ENCODE peak calls at places on chromosomes 2 and 18, in seven cellular contexts. R is WERI-Rb-1, G is adrenal gland, K is mammary epithelial cell, B is cardiac muscle cell, D is uterus, W is transverse colon. E is an unnamed sample.

GRCh38 chr2:166516712-166517303 is 22.8 kb upstream of the SCN7A start:
- DNase-seq in R (peak; percentile 42), G (no peak), K (peak; percentile 11), B (peak; percentile 62), D (peak; percentile 33), W (peak; percentile 14), E (peak; percentile 47)

GRCh38 chr2:57696016-57696415 is 350.6 kb upstream of the VRK2 start:
- DNase-seq in R (no peak), G (no peak), K (peak; percentile 62), B (no peak), D (no peak), W (no peak), E (peak; percentile 29)

GRCh38 chr2:216774180-216774579 is 78.8 kb upstream of the IGFBP5 start:
- DNase-seq in R (no peak), G (no peak), K (no peak), B (no peak), D (no peak), W (no peak), E (no peak)

GRCh38 chr2:176907341-176907740 is 305.3 kb upstream of the HNRNPA3 start:
- DNase-seq in R (no peak), G (no peak), K (no peak), B (no peak), D (no peak), W (no peak), E (no peak)

GRCh38 chr2:227503433-227504406 is 31.8 kb downstream of the AGFG1 start:
- DNase-seq in R (no peak), G (peak; percentile 87), K (peak; percentile 72), B (no peak), D (no peak), W (peak; percentile 60), E (no peak)

GRCh38 chr18:7572837-7573236 is 5.7 kb downstream of the PTPRM start:
- DNase-seq in R (no peak), G (no peak), K (no peak), B (no peak), D (no peak), W (no peak), E (no peak)

GRCh38 chr2:236217926-236218325 is 46.3 kb downstream of the ASB18 start:
- DNase-seq in R (no peak), G (no peak), K (no peak), B (no peak), D (no peak), W (no peak), E (no peak)

GRCh38 chr18:74708169-74708568 is 110.5 kb downstream of the ZNF407 start:
- DNase-seq in R (no peak), G (no peak), K (no peak), B (no peak), D (no peak), W (no peak), E (no peak)

GRCh38 chr2:47601518-47602015 is 181.4 kb upstream of the MSH6 start:
- DNase-seq in R (no peak), G (no peak), K (no peak), B (no peak), D (no peak), W (no peak), E (peak; percentile 51)

GRCh38 chr2:100126172-100126571 is 16.2 kb downstream of the AFF3 start:
- DNase-seq in R (peak; percentile 13), G (no peak), K (no peak), B (peak; percentile 59), D (no peak), W (no peak), E (no peak)

GRCh38 chr2:127024769-127025356 is 82.1 kb downstream of the BIN1 start:
- DNase-seq in R (peak; percentile 88), G (no peak), K (peak; percentile 28), B (peak; percentile 64), D (peak; percentile 42), W (peak; percentile 33), E (peak; percentile 83)

GRCh38 chr2:127023504-127023903 is 83.5 kb downstream of the BIN1 start:
- DNase-seq in R (no peak), G (no peak), K (no peak), B (no peak), D (no peak), W (no peak), E (no peak)

GRCh38 chr2:127027715-127028114 is 79.2 kb downstream of the BIN1 start:
- DNase-seq in R (no peak), G (no peak), K (no peak), B (no peak), D (no peak), W (no peak), E (no peak)

GRCh38 chr2:127022817-127023216 is 84.1 kb downstream of the BIN1 start:
- DNase-seq in R (no peak), G (no peak), K (no peak), B (no peak), D (no peak), W (no peak), E (no peak)

DNA sequence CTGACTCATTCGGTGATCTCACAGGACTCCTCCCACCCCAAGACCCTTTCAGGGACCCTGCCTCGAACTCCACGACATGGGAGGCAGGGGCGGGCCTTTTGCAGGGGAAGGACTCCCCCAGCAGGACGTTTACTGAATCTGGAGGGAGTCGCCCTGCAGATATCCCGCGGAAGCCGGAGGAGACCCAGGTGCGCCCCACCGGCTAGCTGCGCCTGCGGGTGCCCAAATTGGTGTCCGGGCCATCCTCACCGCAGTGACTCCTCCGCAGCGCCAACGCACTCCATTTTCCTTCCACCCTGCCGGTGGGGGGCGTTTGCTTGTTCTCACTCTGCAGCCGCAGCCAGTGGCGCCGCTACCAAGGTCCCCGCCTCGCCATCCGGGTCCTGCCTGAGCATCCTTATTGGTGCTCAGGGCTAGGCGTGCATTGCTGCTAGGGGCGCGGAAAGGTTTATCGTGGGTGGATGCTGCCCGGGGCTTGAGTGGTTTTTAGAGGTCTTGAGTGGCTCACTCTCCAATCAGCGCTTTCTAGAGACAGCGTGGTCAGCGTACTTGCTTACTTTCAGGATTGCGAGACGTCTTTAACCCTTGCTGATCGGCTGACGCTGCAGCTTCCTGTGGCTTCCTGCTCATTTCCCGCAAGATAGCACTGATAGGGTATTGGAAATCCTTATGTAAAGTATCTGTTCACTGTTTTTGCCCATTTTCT is 81.4 kb downstream of the BIN1 start:
- DNase-seq in R (peak; percentile 94), G (peak; percentile 74), K (peak; percentile 70), B (peak; percentile 91), D (peak; percentile 64), W (peak; percentile 78), E (peak; percentile 94)
- TF ChIP-seq CTCF in R (peak; percentile 63), G (no peak), K (peak; percentile 28), B (peak; percentile 53), D (peak; percentile 43), W (no peak), E (no peak)

DNA sequence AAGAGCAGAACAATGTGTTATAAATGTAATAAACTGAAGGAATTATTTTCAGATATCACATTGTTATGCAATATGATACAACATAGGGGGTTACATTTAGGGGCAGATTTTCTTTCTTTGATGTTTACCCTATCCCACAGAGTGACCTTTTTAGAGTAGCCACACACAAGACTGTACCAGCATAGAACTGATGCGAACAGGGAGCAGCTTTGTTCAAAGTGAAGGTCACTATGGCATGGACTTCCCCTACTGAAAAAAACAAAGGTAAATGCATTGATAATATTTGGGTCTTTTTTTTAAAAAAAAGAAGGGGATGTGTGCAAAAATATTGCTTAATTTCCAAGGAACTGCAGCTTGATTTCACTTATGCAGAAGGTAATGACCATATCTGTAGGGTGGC is 1354.9 kb downstream of the SUCLG1 start:
- DNase-seq in R (no peak), G (no peak), K (no peak), B (no peak), D (no peak), W (no peak), E (no peak)
- TF ChIP-seq CTCF in R (no peak), G (no peak), K (no peak), B (no peak), D (no peak), W (no peak), E (no peak)

GRCh38 chr2:152055366-152056108 is 43.3 kb downstream of the CACNB4 start:
- DNase-seq in R (peak; percentile 14), G (no peak), K (peak; percentile 63), B (no peak), D (no peak), W (no peak), E (no peak)

GRCh38 chr2:152050915-152051314 is 47.9 kb downstream of the CACNB4 start:
- DNase-seq in R (no peak), G (no peak), K (no peak), B (no peak), D (no peak), W (no peak), E (no peak)

GRCh38 chr2:152051373-152051893 is 47.4 kb downstream of the CACNB4 start:
- DNase-seq in R (no peak), G (no peak), K (no peak), B (no peak), D (no peak), W (no peak), E (no peak)

GRCh38 chr2:152056418-152056817 is 42.4 kb downstream of the CACNB4 start:
- DNase-seq in R (no peak), G (no peak), K (no peak), B (no peak), D (no peak), W (no peak), E (no peak)

DNA sequence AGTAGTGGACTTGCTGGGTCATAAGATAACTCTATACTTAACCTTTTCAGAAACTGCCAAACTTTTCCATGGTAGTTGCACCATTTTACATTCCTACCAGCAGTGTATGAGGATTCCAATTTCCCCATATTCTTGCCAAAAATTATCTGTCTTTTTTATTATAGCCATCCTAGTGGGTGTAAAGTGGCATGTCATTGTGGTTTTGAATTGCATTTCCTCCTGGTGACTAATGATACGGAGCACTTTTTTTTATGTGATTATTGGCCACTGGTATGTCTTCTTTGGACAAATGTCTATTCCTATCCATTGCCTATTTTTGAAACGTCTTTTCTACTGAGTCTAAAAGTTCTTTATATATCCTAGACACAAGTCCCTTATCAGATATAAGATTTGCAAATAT is 44.3 kb downstream of the CACNB4 start:
- DNase-seq in R (no peak), G (no peak), K (peak; percentile 66), B (no peak), D (no peak), W (no peak), E (no peak)
- TF ChIP-seq CTCF in R (no peak), G (no peak), K (peak; percentile 15), B (no peak), D (no peak), W (no peak), E (no peak)

GRCh38 chr2:85134255-85135065 is 1.3 kb downstream of the TCF7L1 start:
- DNase-seq in R (no peak), G (no peak), K (peak; percentile 27), B (peak; percentile 76), D (peak; percentile 52), W (peak; percentile 22), E (no peak)
- TF ChIP-seq CTCF in R (no peak), G (no peak), K (no peak), B (no peak), D (no peak), W (no peak), E (no peak)

GRCh38 chr2:241933175-241933911 is 63.8 kb downstream of the RTP5 start:
- DNase-seq in R (no peak), G (no peak), K (no peak), B (no peak), D (peak; percentile 65), W (peak; percentile 42), E (no peak)
- TF ChIP-seq CTCF in R (no peak), G (no peak), K (no peak), B (no peak), D (no peak), W (no peak), E (no peak)

GRCh38 chr2:30978854-30979253 is 159.4 kb downstream of the GALNT14 start:
- DNase-seq in R (peak; percentile 33), G (no peak), K (no peak), B (no peak), D (no peak), W (no peak), E (no peak)
- TF ChIP-seq CTCF in R (peak; percentile 70), G (no peak), K (peak; percentile 10), B (no peak), D (no peak), W (no peak), E (no peak)

GRCh38 chr2:138531913-138532312 is 30.3 kb downstream of the SPOPL start:
- DNase-seq in R (no peak), G (no peak), K (no peak), B (peak; percentile 16), D (no peak), W (no peak), E (no peak)
- TF ChIP-seq CTCF in R (no peak), G (no peak), K (no peak), B (no peak), D (no peak), W (no peak), E (no peak)

E was measured in glutamatergic neuron.